ENCODE peak calls at places on chromosome 7, in seven cellular contexts. One of them, this sample, is unnamed.

GRCh38 chr7:71618281-71618680 is 486.3 kb downstream of the GALNT17 start:
- DNase-seq in effector memory CD8-positive, alpha-beta T cell: no peak
- DNase-seq in DND-41: no peak
- DNase-seq in stimulated activated CD4-positive, alpha-beta T cell treated with anti-CD3 and anti-CD28 coated beads, Interleukin-15, amount 100 ng/mL, for 24 hours: no peak
- DNase-seq in CD4-positive, alpha-beta memory T cell: no peak
- DNase-seq in Panc1: no peak
- DNase-seq in EH: no peak
- DNase-seq in this sample: no peak

GRCh38 chr7:150428671-150429451 is 21.6 kb upstream of the GIMAP8 start:
- DNase-seq in effector memory CD8-positive, alpha-beta T cell: no peak
- DNase-seq in DND-41: peak; percentile 86
- DNase-seq in stimulated activated CD4-positive, alpha-beta T cell treated with anti-CD3 and anti-CD28 coated beads, Interleukin-15, amount 100 ng/mL, for 24 hours: no peak
- DNase-seq in CD4-positive, alpha-beta memory T cell: no peak
- DNase-seq in Panc1: no peak
- DNase-seq in EH: peak; percentile 90
- DNase-seq in this sample: no peak

GRCh38 chr7:26653430-26653911 is 210.9 kb downstream of the SKAP2 start:
- DNase-seq in effector memory CD8-positive, alpha-beta T cell: no peak
- DNase-seq in DND-41: no peak
- DNase-seq in stimulated activated CD4-positive, alpha-beta T cell treated with anti-CD3 and anti-CD28 coated beads, Interleukin-15, amount 100 ng/mL, for 24 hours: no peak
- DNase-seq in CD4-positive, alpha-beta memory T cell: no peak
- DNase-seq in Panc1: no peak
- DNase-seq in EH: peak; percentile 5
- DNase-seq in this sample: no peak

GRCh38 chr7:29196191-29196590 is 1.6 kb downstream of the CHN2 start:
- DNase-seq in effector memory CD8-positive, alpha-beta T cell: no peak
- DNase-seq in DND-41: no peak
- DNase-seq in stimulated activated CD4-positive, alpha-beta T cell treated with anti-CD3 and anti-CD28 coated beads, Interleukin-15, amount 100 ng/mL, for 24 hours: no peak
- DNase-seq in CD4-positive, alpha-beta memory T cell: no peak
- DNase-seq in Panc1: no peak
- DNase-seq in EH: no peak
- DNase-seq in this sample: no peak

GRCh38 chr7:4871056-4871680 is 9.3 kb upstream of the PAPOLB start:
- DNase-seq in effector memory CD8-positive, alpha-beta T cell: no peak
- DNase-seq in DND-41: no peak
- DNase-seq in stimulated activated CD4-positive, alpha-beta T cell treated with anti-CD3 and anti-CD28 coated beads, Interleukin-15, amount 100 ng/mL, for 24 hours: no peak
- DNase-seq in CD4-positive, alpha-beta memory T cell: no peak
- DNase-seq in Panc1: no peak
- DNase-seq in EH: no peak
- DNase-seq in this sample: no peak

GRCh38 chr7:28958946-28959417 is 852 bp upstream of the TRIL start:
- DNase-seq in effector memory CD8-positive, alpha-beta T cell: no peak
- DNase-seq in DND-41: no peak
- DNase-seq in stimulated activated CD4-positive, alpha-beta T cell treated with anti-CD3 and anti-CD28 coated beads, Interleukin-15, amount 100 ng/mL, for 24 hours: no peak
- DNase-seq in CD4-positive, alpha-beta memory T cell: no peak
- DNase-seq in Panc1: no peak
- DNase-seq in EH: no peak
- DNase-seq in this sample: no peak

GRCh38 chr7:128791121-128791967 is 424 bp upstream of the CCDC136 start:
- DNase-seq in effector memory CD8-positive, alpha-beta T cell: peak; percentile 71
- DNase-seq in DND-41: peak; percentile 86
- DNase-seq in stimulated activated CD4-positive, alpha-beta T cell treated with anti-CD3 and anti-CD28 coated beads, Interleukin-15, amount 100 ng/mL, for 24 hours: peak; percentile 88
- DNase-seq in CD4-positive, alpha-beta memory T cell: peak; percentile 79
- DNase-seq in Panc1: no peak
- DNase-seq in EH: peak; percentile 76
- DNase-seq in this sample: peak; percentile 96

GRCh38 chr7:12765431-12766100 is 78.1 kb downstream of the ARL4A start:
- DNase-seq in effector memory CD8-positive, alpha-beta T cell: no peak
- DNase-seq in DND-41: no peak
- DNase-seq in stimulated activated CD4-positive, alpha-beta T cell treated with anti-CD3 and anti-CD28 coated beads, Interleukin-15, amount 100 ng/mL, for 24 hours: no peak
- DNase-seq in CD4-positive, alpha-beta memory T cell: no peak
- DNase-seq in Panc1: no peak
- DNase-seq in EH: peak; percentile 28
- DNase-seq in this sample: no peak

GRCh38 chr7:35761882-35762720 is 38.8 kb upstream of the SEPTIN7 start:
- DNase-seq in effector memory CD8-positive, alpha-beta T cell: no peak
- DNase-seq in DND-41: no peak
- DNase-seq in stimulated activated CD4-positive, alpha-beta T cell treated with anti-CD3 and anti-CD28 coated beads, Interleukin-15, amount 100 ng/mL, for 24 hours: no peak
- DNase-seq in CD4-positive, alpha-beta memory T cell: no peak
- DNase-seq in Panc1: no peak
- DNase-seq in EH: peak; percentile 83
- DNase-seq in this sample: no peak

GRCh38 chr7:43114451-43114765 is 2.0 kb downstream of the HECW1 start:
- DNase-seq in effector memory CD8-positive, alpha-beta T cell: no peak
- DNase-seq in DND-41: no peak
- DNase-seq in stimulated activated CD4-positive, alpha-beta T cell treated with anti-CD3 and anti-CD28 coated beads, Interleukin-15, amount 100 ng/mL, for 24 hours: no peak
- DNase-seq in CD4-positive, alpha-beta memory T cell: no peak
- DNase-seq in Panc1: no peak
- DNase-seq in EH: peak; percentile 20
- DNase-seq in this sample: no peak

GRCh38 chr7:6546852-6547251 is 4.4 kb downstream of the GRID2IP start:
- DNase-seq in effector memory CD8-positive, alpha-beta T cell: no peak
- DNase-seq in DND-41: no peak
- DNase-seq in stimulated activated CD4-positive, alpha-beta T cell treated with anti-CD3 and anti-CD28 coated beads, Interleukin-15, amount 100 ng/mL, for 24 hours: no peak
- DNase-seq in CD4-positive, alpha-beta memory T cell: no peak
- DNase-seq in Panc1: no peak
- DNase-seq in EH: no peak
- DNase-seq in this sample: no peak

GRCh38 chr7:117937049-117937448 is 63.8 kb upstream of the CTTNBP2 start:
- DNase-seq in effector memory CD8-positive, alpha-beta T cell: no peak
- DNase-seq in DND-41: no peak
- DNase-seq in stimulated activated CD4-positive, alpha-beta T cell treated with anti-CD3 and anti-CD28 coated beads, Interleukin-15, amount 100 ng/mL, for 24 hours: no peak
- DNase-seq in CD4-positive, alpha-beta memory T cell: no peak
- DNase-seq in Panc1: no peak
- DNase-seq in EH: no peak
- DNase-seq in this sample: no peak

GRCh38 chr7:45649560-45650346 is 75.6 kb downstream of the ADCY1 start:
- DNase-seq in effector memory CD8-positive, alpha-beta T cell: no peak
- DNase-seq in DND-41: no peak
- DNase-seq in stimulated activated CD4-positive, alpha-beta T cell treated with anti-CD3 and anti-CD28 coated beads, Interleukin-15, amount 100 ng/mL, for 24 hours: no peak
- DNase-seq in CD4-positive, alpha-beta memory T cell: no peak
- DNase-seq in Panc1: no peak
- DNase-seq in EH: no peak
- DNase-seq in this sample: no peak

GRCh38 chr7:36118344-36118743 is 34.7 kb upstream of the EEPD1 start:
- DNase-seq in effector memory CD8-positive, alpha-beta T cell: no peak
- DNase-seq in DND-41: no peak
- DNase-seq in stimulated activated CD4-positive, alpha-beta T cell treated with anti-CD3 and anti-CD28 coated beads, Interleukin-15, amount 100 ng/mL, for 24 hours: no peak
- DNase-seq in CD4-positive, alpha-beta memory T cell: no peak
- DNase-seq in Panc1: no peak
- DNase-seq in EH: no peak
- DNase-seq in this sample: no peak

GRCh38 chr7:25311346-25311745 is 83.1 kb upstream of the NPVF start:
- DNase-seq in effector memory CD8-positive, alpha-beta T cell: no peak
- DNase-seq in DND-41: no peak
- DNase-seq in stimulated activated CD4-positive, alpha-beta T cell treated with anti-CD3 and anti-CD28 coated beads, Interleukin-15, amount 100 ng/mL, for 24 hours: no peak
- DNase-seq in CD4-positive, alpha-beta memory T cell: no peak
- DNase-seq in Panc1: no peak
- DNase-seq in EH: no peak
- DNase-seq in this sample: no peak

GRCh38 chr7:20241491-20242261 is 24.5 kb upstream of the MACC1 start:
- DNase-seq in effector memory CD8-positive, alpha-beta T cell: no peak
- DNase-seq in DND-41: no peak
- DNase-seq in stimulated activated CD4-positive, alpha-beta T cell treated with anti-CD3 and anti-CD28 coated beads, Interleukin-15, amount 100 ng/mL, for 24 hours: no peak
- DNase-seq in CD4-positive, alpha-beta memory T cell: no peak
- DNase-seq in Panc1: no peak
- DNase-seq in EH: peak; percentile 59
- DNase-seq in this sample: peak; percentile 14

GRCh38 chr7:30225863-30226361 is 58.5 kb upstream of the ZNRF2 start:
- DNase-seq in effector memory CD8-positive, alpha-beta T cell: no peak
- DNase-seq in DND-41: no peak
- DNase-seq in stimulated activated CD4-positive, alpha-beta T cell treated with anti-CD3 and anti-CD28 coated beads, Interleukin-15, amount 100 ng/mL, for 24 hours: peak; percentile 14
- DNase-seq in CD4-positive, alpha-beta memory T cell: no peak
- DNase-seq in Panc1: no peak
- DNase-seq in EH: peak; percentile 23
- DNase-seq in this sample: peak; percentile 43

GRCh38 chr7:2010101-2010500 is 222.6 kb downstream of the MAD1L1 start:
- DNase-seq in effector memory CD8-positive, alpha-beta T cell: no peak
- DNase-seq in DND-41: no peak
- DNase-seq in stimulated activated CD4-positive, alpha-beta T cell treated with anti-CD3 and anti-CD28 coated beads, Interleukin-15, amount 100 ng/mL, for 24 hours: no peak
- DNase-seq in CD4-positive, alpha-beta memory T cell: no peak
- DNase-seq in Panc1: no peak
- DNase-seq in EH: no peak
- DNase-seq in this sample: no peak

GRCh38 chr7:82745117-82745516 is 301.5 kb upstream of the CACNA2D1 start:
- DNase-seq in effector memory CD8-positive, alpha-beta T cell: no peak
- DNase-seq in DND-41: no peak
- DNase-seq in stimulated activated CD4-positive, alpha-beta T cell treated with anti-CD3 and anti-CD28 coated beads, Interleukin-15, amount 100 ng/mL, for 24 hours: no peak
- DNase-seq in CD4-positive, alpha-beta memory T cell: no peak
- DNase-seq in Panc1: no peak
- DNase-seq in EH: peak; percentile 64
- DNase-seq in this sample: no peak

GRCh38 chr7:94223375-94224084 is 171.2 kb upstream of the COL1A2 start:
- DNase-seq in effector memory CD8-positive, alpha-beta T cell: no peak
- DNase-seq in DND-41: no peak
- DNase-seq in stimulated activated CD4-positive, alpha-beta T cell treated with anti-CD3 and anti-CD28 coated beads, Interleukin-15, amount 100 ng/mL, for 24 hours: no peak
- DNase-seq in CD4-positive, alpha-beta memory T cell: no peak
- DNase-seq in Panc1: peak; percentile 39
- DNase-seq in EH: peak; percentile 66
- DNase-seq in this sample: no peak

GRCh38 chr7:100891555-100891954 is 2.0 kb upstream of the UFSP1 start:
- DNase-seq in effector memory CD8-positive, alpha-beta T cell: no peak
- DNase-seq in DND-41: no peak
- DNase-seq in stimulated activated CD4-positive, alpha-beta T cell treated with anti-CD3 and anti-CD28 coated beads, Interleukin-15, amount 100 ng/mL, for 24 hours: no peak
- DNase-seq in CD4-positive, alpha-beta memory T cell: no peak
- DNase-seq in Panc1: no peak
- DNase-seq in EH: peak; percentile 29
- DNase-seq in this sample: no peak

GRCh38 chr7:103651978-103652377 is 206.0 kb upstream of the SLC26A5 start:
- DNase-seq in effector memory CD8-positive, alpha-beta T cell: no peak
- DNase-seq in DND-41: no peak
- DNase-seq in stimulated activated CD4-positive, alpha-beta T cell treated with anti-CD3 and anti-CD28 coated beads, Interleukin-15, amount 100 ng/mL, for 24 hours: no peak
- DNase-seq in CD4-positive, alpha-beta memory T cell: no peak
- DNase-seq in Panc1: no peak
- DNase-seq in EH: no peak
- DNase-seq in this sample: no peak

GRCh38 chr7:14691597-14692203 is 210.9 kb downstream of the DGKB start:
- DNase-seq in effector memory CD8-positive, alpha-beta T cell: peak; percentile 23
- DNase-seq in DND-41: peak; percentile 55
- DNase-seq in stimulated activated CD4-positive, alpha-beta T cell treated with anti-CD3 and anti-CD28 coated beads, Interleukin-15, amount 100 ng/mL, for 24 hours: peak; percentile 58
- DNase-seq in CD4-positive, alpha-beta memory T cell: peak; percentile 19
- DNase-seq in Panc1: no peak
- DNase-seq in EH: peak; percentile 36
- DNase-seq in this sample: peak; percentile 11

GRCh38 chr7:23394828-23395227 is 75.5 kb downstream of the IGF2BP3 start:
- DNase-seq in effector memory CD8-positive, alpha-beta T cell: no peak
- DNase-seq in DND-41: no peak
- DNase-seq in stimulated activated CD4-positive, alpha-beta T cell treated with anti-CD3 and anti-CD28 coated beads, Interleukin-15, amount 100 ng/mL, for 24 hours: no peak
- DNase-seq in CD4-positive, alpha-beta memory T cell: no peak
- DNase-seq in Panc1: no peak
- DNase-seq in EH: peak; percentile 34
- DNase-seq in this sample: no peak